ENCODE peak calls at places on chromosomes 16 and 17, in five cellular contexts. M is upper lobe of left lung, U is GM12865, W is brain microvascular endothelial cell, A is breast epithelium. N is an unnamed sample.

GRCh38 chr17:19645608-19646250 is 2.8 kb upstream of the ALDH3A2 start:
- DNase-seq in M (no peak), W (peak; percentile 10), A (no peak), U (peak; percentile 74), N (peak; percentile 74)

GRCh38 chr16:35234679-35235078 is 1775.3 kb downstream of the TP53TG3F start:
- DNase-seq in M (no peak), U (no peak), A (no peak), W (no peak), N (no peak)

GRCh38 chr17:8188408-8188839 is 1.6 kb downstream of the BORCS6 start:
- DNase-seq in U (no peak), W (no peak), A (no peak), M (no peak), N (no peak)

GRCh38 chr16:11183951-11184350 is 72.1 kb downstream of the SOCS1 start:
- DNase-seq in M (no peak), A (no peak), W (no peak), U (no peak), N (no peak)

GRCh38 chr17:80694992-80695912 is 150.6 kb downstream of the RPTOR start:
- DNase-seq in U (no peak), M (peak; percentile 48), W (no peak), A (no peak), N (no peak)

GRCh38 chr16:68229431-68230175 is 6.3 kb downstream of the ESRP2 start:
- DNase-seq in M (no peak), A (no peak), W (peak; percentile 35), U (peak; percentile 57), N (peak; percentile 67)

GRCh38 chr16:88389621-88390160 is 6.9 kb downstream of the ZNF469 start:
- DNase-seq in M (peak; percentile 56), U (no peak), W (no peak), A (no peak), N (no peak)

GRCh38 chr16:89593841-89594240 is 18.3 kb downstream of the CPNE7 start:
- DNase-seq in W (no peak), M (no peak), A (no peak), U (no peak), N (no peak)

DNA sequence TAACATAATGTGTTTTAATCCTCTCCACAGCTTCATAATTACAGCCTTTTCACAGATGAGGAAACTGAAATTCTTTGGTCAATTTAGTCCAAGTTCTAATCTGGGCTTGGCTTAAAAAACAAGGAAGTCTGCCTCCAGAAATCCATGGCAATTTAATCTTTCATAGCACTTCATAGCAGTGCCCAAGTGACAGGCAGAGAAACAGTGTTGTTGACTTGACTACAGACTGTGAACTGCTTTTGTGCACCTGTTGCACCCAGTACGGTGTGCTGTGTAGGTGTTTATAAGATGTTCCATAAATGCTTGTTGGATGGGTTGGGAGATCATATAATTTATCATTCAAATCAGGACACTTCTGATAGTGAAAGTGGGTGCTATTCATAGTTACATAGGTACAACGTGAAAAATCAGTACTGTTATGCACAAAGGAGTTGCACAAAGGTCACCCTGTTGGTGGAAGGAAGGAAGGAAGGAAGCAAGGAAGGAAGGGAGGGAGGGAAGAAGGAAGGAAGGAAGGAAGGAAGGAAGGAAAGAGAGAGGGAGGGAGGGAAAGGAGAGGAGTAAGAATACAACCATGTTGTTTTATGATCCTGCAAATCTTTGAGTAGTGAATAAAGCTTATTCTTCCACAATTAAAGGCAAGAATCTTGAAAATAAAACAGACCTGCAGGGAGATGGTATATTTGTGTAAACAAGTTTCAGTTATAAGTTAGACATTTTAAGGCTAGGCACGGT is 56.5 kb upstream of the HLF start:
- DNase-seq in W (no peak), M (no peak), U (no peak), A (no peak), N (no peak)
- TF ChIP-seq CTCF in W (no peak), M (no peak), U (no peak), A (no peak), N (no peak)

DNA sequence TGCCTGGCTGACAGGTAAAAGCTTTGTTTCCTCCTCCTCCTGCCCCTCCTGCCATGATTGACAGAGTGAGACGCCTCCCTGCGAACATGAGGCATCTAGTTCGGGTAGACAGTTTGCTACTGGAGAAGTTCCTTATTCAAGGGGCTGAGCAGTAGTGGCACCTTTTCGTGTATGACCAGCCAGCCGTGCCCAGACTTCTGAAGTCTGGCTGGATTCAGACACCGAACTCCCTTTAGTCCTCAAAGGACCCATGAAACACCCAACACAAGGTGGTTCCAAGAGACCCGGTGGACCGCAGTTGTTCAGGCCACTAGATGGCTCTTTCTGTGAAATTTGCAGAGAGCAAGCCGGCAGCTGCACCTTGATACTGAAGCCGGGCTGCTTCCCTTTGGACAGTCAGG is 192.8 kb downstream of the XYLT1 start:
- DNase-seq in M (no peak), U (peak; percentile 61), W (no peak), A (no peak), N (peak; percentile 48)
- TF ChIP-seq CTCF in M (peak; percentile 17), U (peak; percentile 52), W (peak; percentile 49), A (no peak), N (peak; percentile 16)

GRCh38 chr17:76404976-76405563 is 20.7 kb downstream of the SPHK1 start:
- DNase-seq in W (no peak), U (no peak), A (no peak), M (no peak), N (no peak)
- TF ChIP-seq CTCF in W (no peak), U (no peak), A (no peak), M (no peak), N (no peak)

DNA sequence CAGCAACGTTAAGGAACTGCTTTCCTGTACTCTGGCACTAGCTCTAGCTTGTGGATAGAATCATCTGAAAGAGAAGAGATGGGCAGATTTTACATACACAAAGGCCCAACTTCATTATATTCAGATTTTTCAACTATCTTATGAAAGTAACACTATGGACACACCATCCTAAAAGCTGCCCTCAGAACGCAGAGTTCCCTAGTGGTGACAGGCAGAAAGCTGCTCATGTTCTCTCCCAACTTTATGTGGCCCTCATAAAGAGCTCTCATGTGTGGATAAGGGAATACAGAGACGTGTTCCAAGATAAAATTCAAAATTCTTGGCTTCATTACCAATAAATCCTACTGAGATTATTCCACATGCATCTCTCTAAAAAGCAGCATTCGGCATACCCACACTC is 1.5 kb downstream of the CFAP20 start:
- DNase-seq in W (no peak), U (no peak), A (no peak), M (no peak), N (no peak)
- TF ChIP-seq CTCF in W (peak; percentile 53), U (no peak), A (no peak), M (no peak), N (no peak)

DNA sequence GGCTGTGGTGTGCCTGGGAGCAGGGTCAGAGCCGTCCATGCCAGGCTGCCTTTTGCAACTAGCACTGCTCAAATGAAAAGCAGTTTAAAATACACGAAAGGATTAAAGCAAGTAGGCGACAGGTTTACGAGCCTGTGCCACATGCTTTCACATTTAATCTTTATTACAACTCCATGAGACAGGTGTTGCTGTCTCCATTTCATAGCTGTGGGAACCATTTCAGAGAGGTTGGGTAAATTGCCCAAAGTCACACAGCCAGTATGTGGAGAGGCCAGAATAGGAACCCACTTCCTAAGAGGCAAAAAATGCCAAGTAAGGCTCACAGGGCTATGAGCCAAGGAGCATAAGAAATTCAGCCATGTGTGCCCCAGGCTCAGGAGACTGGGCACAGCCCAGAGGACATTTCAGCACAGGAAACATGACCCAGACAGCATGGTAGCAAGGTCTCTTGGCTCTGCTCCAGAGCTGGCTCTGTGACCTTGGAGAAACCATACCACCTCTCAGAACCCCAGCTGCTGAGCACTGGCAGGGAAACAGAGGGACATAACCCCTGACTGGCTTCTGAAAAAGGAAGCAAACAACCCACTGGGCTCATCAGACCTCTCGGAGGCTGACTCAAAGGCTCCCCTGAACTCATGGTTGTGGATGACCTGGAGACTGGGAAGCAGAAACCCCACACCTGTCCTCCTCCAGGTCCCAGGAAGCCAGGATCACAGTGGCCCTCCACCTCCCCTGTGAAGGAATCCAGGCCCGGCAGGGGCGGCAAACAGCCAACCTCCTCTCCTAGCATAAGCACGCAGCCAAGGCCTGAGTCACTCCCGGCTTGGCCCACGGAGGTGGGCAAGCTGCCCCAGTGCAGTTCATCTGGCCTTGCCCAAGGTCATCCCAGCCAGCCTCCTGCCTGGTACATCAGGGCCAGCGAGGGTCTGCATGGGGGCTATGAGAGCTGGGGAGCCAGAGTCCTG is 40.3 kb upstream of the MRPS23 start:
- DNase-seq in U (no peak), M (peak; percentile 81), A (peak; percentile 92), W (peak; percentile 41), N (no peak)
- TF ChIP-seq CTCF in U (no peak), M (no peak), A (no peak), W (peak; percentile 28), N (no peak)

GRCh38 chr16:77955127-77955526 is 67.2 kb upstream of the CLEC3A start:
- DNase-seq in U (no peak), W (no peak), A (no peak), M (no peak), N (no peak)

GRCh38 chr16:77946834-77947233 is 75.5 kb upstream of the CLEC3A start:
- DNase-seq in W (no peak), U (no peak), M (no peak), A (no peak), N (no peak)

GRCh38 chr16:77949445-77949844 is 72.9 kb upstream of the CLEC3A start:
- DNase-seq in W (no peak), A (no peak), M (no peak), U (no peak), N (no peak)

GRCh38 chr16:77956231-77956630 is 66.1 kb upstream of the CLEC3A start:
- DNase-seq in M (no peak), W (no peak), A (no peak), U (no peak), N (no peak)

DNA sequence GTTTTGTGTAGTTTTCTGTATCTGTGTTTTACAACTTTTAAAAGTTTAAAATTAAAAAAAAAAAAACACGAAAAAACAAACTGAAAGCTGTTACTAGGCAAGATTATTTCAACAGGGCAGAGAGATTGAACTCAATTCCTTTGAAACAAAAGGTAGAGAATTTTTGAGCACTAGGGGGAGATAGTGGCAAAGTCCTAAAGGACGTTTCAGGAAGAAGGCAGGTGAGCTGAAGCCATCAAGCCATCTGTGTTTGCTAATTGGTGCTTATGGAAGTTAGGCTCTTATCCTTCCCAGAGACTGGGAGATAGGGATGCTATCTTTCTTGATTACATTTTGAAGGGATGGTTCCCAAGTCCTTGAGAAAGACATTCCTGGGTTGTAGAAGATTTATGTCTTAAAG is 70.6 kb upstream of the CLEC3A start:
- DNase-seq in M (no peak), W (no peak), A (no peak), U (peak; percentile 69), N (peak; percentile 58)
- TF ChIP-seq CTCF in M (peak; percentile 36), W (peak; percentile 47), A (no peak), U (peak; percentile 37), N (no peak)

DNA sequence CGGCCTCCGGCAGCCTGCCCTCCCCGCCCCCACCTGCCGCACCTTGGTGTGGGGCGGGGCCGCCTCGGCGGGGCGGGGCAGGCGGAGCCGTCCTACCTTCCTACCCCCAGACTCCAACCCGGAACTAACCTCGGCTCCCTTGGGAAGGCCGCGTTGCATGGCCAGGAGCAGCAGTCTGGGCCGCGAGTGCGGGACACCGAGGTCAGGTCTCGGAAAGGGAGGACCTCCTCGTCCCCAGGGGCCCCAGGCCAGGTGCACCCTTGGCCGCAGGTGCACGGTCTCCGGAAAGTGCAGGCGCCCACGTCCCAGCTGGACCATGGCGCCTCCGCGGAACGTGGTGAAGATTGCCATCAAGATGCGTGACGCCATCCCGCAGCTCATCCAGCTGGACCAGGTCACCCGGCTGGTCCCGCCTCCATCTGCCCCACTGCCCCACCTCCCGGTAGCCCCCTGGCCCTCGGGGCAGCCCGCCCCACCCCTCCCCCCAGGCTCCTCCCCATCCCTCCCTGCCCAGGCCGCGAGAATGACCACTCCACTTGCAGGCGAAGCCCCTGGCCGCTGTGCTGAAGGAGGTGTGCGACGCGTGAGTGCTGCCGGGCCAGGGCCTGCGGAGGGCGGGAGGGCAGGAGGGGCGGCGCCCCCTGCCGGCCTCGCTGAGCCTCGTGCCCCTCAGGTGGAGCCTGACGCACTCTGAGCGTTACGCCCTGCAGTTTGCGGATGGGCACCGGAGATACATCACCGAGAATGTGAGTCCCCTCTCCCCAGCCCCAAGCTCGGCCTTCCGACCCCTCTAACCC is at the start of gene ELMO3:
- DNase-seq in M (peak; percentile 91), U (no peak), A (no peak), W (no peak), N (no peak)
- TF ChIP-seq CTCF in M (peak; percentile 55), U (no peak), A (peak; percentile 59), W (peak; percentile 47), N (no peak)

N was measured in GM20000.